ENCODE peak calls at places on chromosomes 3 and 15, in ten cellular contexts. One of them, this sample, is unnamed. For H3K4me1 and H3K36me3, the result is how much of the 10 kb centered on the place peaks cover.

GRCh38 chr15:31163769-31164572 is 62.4 kb upstream of the TRPM1 start:
- DNase-seq in neuronal stem cell: no peak
- DNase-seq in Panc1: no peak
- DNase-seq in prostate gland: no peak
- DNase-seq in mammary epithelial cell: peak
- DNase-seq in GM23338: no peak
- DNase-seq in adipocyte: no peak
- DNase-seq in Caco-2: no peak
- DNase-seq in aorta: no peak
- DNase-seq in heart right ventricle: no peak
- DNase-seq in this sample: no peak

GRCh38 chr3:160754371-160754854 is 1.6 kb upstream of the PPM1L start:
- DNase-seq in neuronal stem cell: peak
- DNase-seq in Panc1: no peak
- DNase-seq in prostate gland: peak
- DNase-seq in mammary epithelial cell: peak
- DNase-seq in GM23338: peak
- DNase-seq in adipocyte: peak
- DNase-seq in Caco-2: no peak
- DNase-seq in aorta: peak
- DNase-seq in heart right ventricle: peak
- DNase-seq in this sample: peak

GRCh38 chr3:60101628-60102027 is 1051.8 kb upstream of the CFAP20DC start:
- DNase-seq in neuronal stem cell: no peak
- DNase-seq in Panc1: no peak
- DNase-seq in prostate gland: no peak
- DNase-seq in mammary epithelial cell: no peak
- DNase-seq in GM23338: no peak
- DNase-seq in adipocyte: no peak
- DNase-seq in Caco-2: no peak
- DNase-seq in aorta: no peak
- DNase-seq in heart right ventricle: no peak
- DNase-seq in this sample: no peak

GRCh38 chr3:46733026-46733800 is 15.5 kb upstream of the PRSS50 start:
- DNase-seq in neuronal stem cell: no peak
- DNase-seq in Panc1: no peak
- DNase-seq in prostate gland: no peak
- DNase-seq in mammary epithelial cell: no peak
- DNase-seq in GM23338: no peak
- DNase-seq in adipocyte: no peak
- DNase-seq in Caco-2: no peak
- DNase-seq in aorta: no peak
- DNase-seq in heart right ventricle: peak
- DNase-seq in this sample: peak

GRCh38 chr15:98441599-98441998 is 206.7 kb upstream of the IGF1R start:
- DNase-seq in neuronal stem cell: no peak
- DNase-seq in Panc1: no peak
- DNase-seq in prostate gland: no peak
- DNase-seq in mammary epithelial cell: no peak
- DNase-seq in GM23338: no peak
- DNase-seq in adipocyte: no peak
- DNase-seq in Caco-2: no peak
- DNase-seq in aorta: no peak
- DNase-seq in heart right ventricle: no peak
- DNase-seq in this sample: no peak

GRCh38 chr15:42283671-42284070 is 10.4 kb upstream of the TMEM87A start:
- DNase-seq in neuronal stem cell: no peak
- DNase-seq in Panc1: no peak
- DNase-seq in prostate gland: no peak
- DNase-seq in mammary epithelial cell: no peak
- DNase-seq in GM23338: no peak
- DNase-seq in adipocyte: no peak
- DNase-seq in Caco-2: no peak
- DNase-seq in aorta: no peak
- DNase-seq in heart right ventricle: no peak
- DNase-seq in this sample: no peak

GRCh38 chr3:76293856-76294255 is 508.5 kb upstream of the ZNF717 start:
- DNase-seq in neuronal stem cell: no peak
- DNase-seq in Panc1: no peak
- DNase-seq in prostate gland: no peak
- DNase-seq in mammary epithelial cell: no peak
- DNase-seq in GM23338: no peak
- DNase-seq in adipocyte: no peak
- DNase-seq in Caco-2: no peak
- DNase-seq in aorta: no peak
- DNase-seq in heart right ventricle: no peak
- DNase-seq in this sample: no peak

GRCh38 chr3:52880047-52880446 is 17.3 kb downstream of the STIMATE start:
- DNase-seq in neuronal stem cell: no peak
- DNase-seq in Panc1: no peak
- DNase-seq in prostate gland: no peak
- DNase-seq in mammary epithelial cell: no peak
- DNase-seq in GM23338: peak
- DNase-seq in adipocyte: no peak
- DNase-seq in Caco-2: no peak
- DNase-seq in aorta: no peak
- DNase-seq in heart right ventricle: no peak
- DNase-seq in this sample: no peak

GRCh38 chr15:74317820-74318375 is 49.5 kb downstream of the CYP11A1 start:
- DNase-seq in neuronal stem cell: no peak
- DNase-seq in Panc1: no peak
- DNase-seq in prostate gland: no peak
- DNase-seq in mammary epithelial cell: no peak
- DNase-seq in GM23338: no peak
- DNase-seq in adipocyte: peak
- DNase-seq in Caco-2: no peak
- DNase-seq in aorta: peak
- DNase-seq in heart right ventricle: peak
- DNase-seq in this sample: peak

GRCh38 chr15:72009207-72009606 is 108.7 kb downstream of the MYO9A start:
- DNase-seq in neuronal stem cell: no peak
- DNase-seq in Panc1: no peak
- DNase-seq in prostate gland: no peak
- DNase-seq in mammary epithelial cell: no peak
- DNase-seq in GM23338: peak
- DNase-seq in adipocyte: no peak
- DNase-seq in Caco-2: peak
- DNase-seq in aorta: no peak
- DNase-seq in heart right ventricle: no peak
- DNase-seq in this sample: peak

DNA sequence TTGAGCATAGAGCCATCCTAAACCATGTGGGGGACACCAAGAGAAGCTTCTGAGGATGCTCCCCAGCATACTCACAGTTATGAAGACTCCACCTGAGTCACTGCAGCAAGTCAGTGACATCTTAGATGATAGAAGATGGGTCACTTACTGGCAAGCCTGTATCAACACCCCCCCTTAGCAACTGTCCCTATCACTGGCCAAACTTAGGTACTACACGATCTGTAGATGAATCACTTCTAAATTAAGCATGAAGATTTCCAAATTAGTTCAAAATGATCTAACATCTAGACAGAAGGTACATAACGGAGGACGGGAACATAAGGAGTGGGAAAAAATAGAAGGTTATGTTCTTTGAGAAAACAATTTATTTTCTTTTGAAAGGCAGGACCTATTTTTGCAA is 13.2 kb upstream of the LMCD1 start:
- DNase-seq in neuronal stem cell: no peak
- DNase-seq in Panc1: no peak
- DNase-seq in prostate gland: no peak
- DNase-seq in mammary epithelial cell: no peak
- DNase-seq in GM23338: no peak
- DNase-seq in adipocyte: no peak
- DNase-seq in Caco-2: no peak
- DNase-seq in aorta: no peak
- DNase-seq in heart right ventricle: no peak
- DNase-seq in this sample: no peak
- H3K4me1 ChIP-seq in neuronal stem cell: under half
- H3K4me1 ChIP-seq in Panc1: under half
- H3K4me1 ChIP-seq in prostate gland: under half
- H3K4me1 ChIP-seq in mammary epithelial cell: under half
- H3K4me1 ChIP-seq in GM23338: under half
- H3K4me1 ChIP-seq in adipocyte: under half
- H3K4me1 ChIP-seq in Caco-2: half or more
- H3K4me1 ChIP-seq in aorta: under half
- H3K4me1 ChIP-seq in heart right ventricle: under half
- H3K4me1 ChIP-seq in this sample: under half

DNA sequence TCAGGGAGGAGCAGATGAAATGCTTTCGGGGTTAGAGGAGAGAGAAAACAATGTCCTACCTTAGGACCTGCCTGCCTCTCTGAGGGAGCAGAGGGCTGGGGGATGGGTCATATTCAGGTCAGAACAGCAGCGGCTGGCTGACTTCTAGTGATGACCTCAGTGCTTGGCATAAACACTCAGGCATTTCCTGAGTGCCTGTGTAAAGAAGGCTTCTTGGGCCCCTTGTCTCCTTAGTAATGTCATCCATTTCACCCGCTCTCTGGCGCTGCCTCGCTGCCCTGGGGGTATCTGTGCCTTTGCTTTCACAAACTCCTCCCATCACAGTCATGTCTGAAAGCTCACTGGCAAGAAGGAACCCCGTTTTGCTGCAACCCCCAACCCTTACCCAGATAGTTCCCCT is 82.9 kb upstream of the GSK3B start:
- DNase-seq in neuronal stem cell: no peak
- DNase-seq in Panc1: no peak
- DNase-seq in prostate gland: peak
- DNase-seq in mammary epithelial cell: peak
- DNase-seq in GM23338: peak
- DNase-seq in adipocyte: peak
- DNase-seq in Caco-2: no peak
- DNase-seq in aorta: peak
- DNase-seq in heart right ventricle: peak
- DNase-seq in this sample: peak
- H3K4me3 ChIP-seq in neuronal stem cell: no peak
- H3K4me3 ChIP-seq in Panc1: no peak
- H3K4me3 ChIP-seq in prostate gland: no peak
- H3K4me3 ChIP-seq in mammary epithelial cell: no peak
- H3K4me3 ChIP-seq in GM23338: no peak
- H3K4me3 ChIP-seq in adipocyte: peak
- H3K4me3 ChIP-seq in Caco-2: no peak
- H3K4me3 ChIP-seq in aorta: no peak
- H3K4me3 ChIP-seq in heart right ventricle: no peak
- H3K4me3 ChIP-seq in this sample: no peak

GRCh38 chr3:45009868-45010267 is 16.2 kb upstream of the CLEC3B start:
- DNase-seq in neuronal stem cell: no peak
- DNase-seq in Panc1: no peak
- DNase-seq in prostate gland: no peak
- DNase-seq in mammary epithelial cell: no peak
- DNase-seq in GM23338: no peak
- DNase-seq in adipocyte: no peak
- DNase-seq in Caco-2: no peak
- DNase-seq in aorta: no peak
- DNase-seq in heart right ventricle: no peak
- DNase-seq in this sample: no peak

GRCh38 chr3:45012577-45012976 is 13.5 kb upstream of the CLEC3B start:
- DNase-seq in neuronal stem cell: no peak
- DNase-seq in Panc1: no peak
- DNase-seq in prostate gland: no peak
- DNase-seq in mammary epithelial cell: no peak
- DNase-seq in GM23338: no peak
- DNase-seq in adipocyte: no peak
- DNase-seq in Caco-2: no peak
- DNase-seq in aorta: no peak
- DNase-seq in heart right ventricle: no peak
- DNase-seq in this sample: no peak

GRCh38 chr3:45010718-45011355 is 15.3 kb upstream of the CLEC3B start:
- DNase-seq in neuronal stem cell: no peak
- DNase-seq in Panc1: no peak
- DNase-seq in prostate gland: no peak
- DNase-seq in mammary epithelial cell: peak
- DNase-seq in GM23338: no peak
- DNase-seq in adipocyte: peak
- DNase-seq in Caco-2: no peak
- DNase-seq in aorta: no peak
- DNase-seq in heart right ventricle: no peak
- DNase-seq in this sample: no peak

GRCh38 chr3:45008117-45008516 is 18.0 kb upstream of the CLEC3B start:
- DNase-seq in neuronal stem cell: no peak
- DNase-seq in Panc1: no peak
- DNase-seq in prostate gland: no peak
- DNase-seq in mammary epithelial cell: peak
- DNase-seq in GM23338: no peak
- DNase-seq in adipocyte: peak
- DNase-seq in Caco-2: no peak
- DNase-seq in aorta: no peak
- DNase-seq in heart right ventricle: no peak
- DNase-seq in this sample: no peak

GRCh38 chr3:45011756-45012441 is 14.2 kb upstream of the CLEC3B start:
- DNase-seq in neuronal stem cell: no peak
- DNase-seq in Panc1: no peak
- DNase-seq in prostate gland: no peak
- DNase-seq in mammary epithelial cell: peak
- DNase-seq in GM23338: no peak
- DNase-seq in adipocyte: peak
- DNase-seq in Caco-2: no peak
- DNase-seq in aorta: peak
- DNase-seq in heart right ventricle: peak
- DNase-seq in this sample: peak
- H3K36me3 ChIP-seq in neuronal stem cell: half or more
- H3K36me3 ChIP-seq in Panc1: under half
- H3K36me3 ChIP-seq in prostate gland: under half
- H3K36me3 ChIP-seq in mammary epithelial cell: under half
- H3K36me3 ChIP-seq in GM23338: under half
- H3K36me3 ChIP-seq in adipocyte: under half
- H3K36me3 ChIP-seq in Caco-2: under half
- H3K36me3 ChIP-seq in aorta: under half
- H3K36me3 ChIP-seq in heart right ventricle: under half
- H3K36me3 ChIP-seq in this sample: under half

GRCh38 chr3:66490984-66491383 is 9.8 kb downstream of the LRIG1 start:
- DNase-seq in neuronal stem cell: no peak
- DNase-seq in Panc1: no peak
- DNase-seq in prostate gland: no peak
- DNase-seq in mammary epithelial cell: no peak
- DNase-seq in GM23338: peak
- DNase-seq in adipocyte: no peak
- DNase-seq in Caco-2: no peak
- DNase-seq in aorta: no peak
- DNase-seq in heart right ventricle: no peak
- DNase-seq in this sample: no peak

GRCh38 chr3:66494964-66495581 is 5.7 kb downstream of the LRIG1 start:
- DNase-seq in neuronal stem cell: peak
- DNase-seq in Panc1: no peak
- DNase-seq in prostate gland: no peak
- DNase-seq in mammary epithelial cell: no peak
- DNase-seq in GM23338: no peak
- DNase-seq in adipocyte: no peak
- DNase-seq in Caco-2: no peak
- DNase-seq in aorta: no peak
- DNase-seq in heart right ventricle: no peak
- DNase-seq in this sample: no peak

GRCh38 chr3:66490214-66490613 is 10.6 kb downstream of the LRIG1 start:
- DNase-seq in neuronal stem cell: no peak
- DNase-seq in Panc1: no peak
- DNase-seq in prostate gland: peak
- DNase-seq in mammary epithelial cell: no peak
- DNase-seq in GM23338: no peak
- DNase-seq in adipocyte: peak
- DNase-seq in Caco-2: no peak
- DNase-seq in aorta: no peak
- DNase-seq in heart right ventricle: no peak
- DNase-seq in this sample: no peak

GRCh38 chr3:66493464-66494099 is 7.2 kb downstream of the LRIG1 start:
- DNase-seq in neuronal stem cell: no peak
- DNase-seq in Panc1: no peak
- DNase-seq in prostate gland: no peak
- DNase-seq in mammary epithelial cell: no peak
- DNase-seq in GM23338: no peak
- DNase-seq in adipocyte: no peak
- DNase-seq in Caco-2: no peak
- DNase-seq in aorta: no peak
- DNase-seq in heart right ventricle: no peak
- DNase-seq in this sample: no peak

GRCh38 chr3:66492672-66493071 is 8.2 kb downstream of the LRIG1 start:
- DNase-seq in neuronal stem cell: no peak
- DNase-seq in Panc1: no peak
- DNase-seq in prostate gland: peak
- DNase-seq in mammary epithelial cell: no peak
- DNase-seq in GM23338: no peak
- DNase-seq in adipocyte: no peak
- DNase-seq in Caco-2: no peak
- DNase-seq in aorta: no peak
- DNase-seq in heart right ventricle: no peak
- DNase-seq in this sample: peak
- H3K4me1 ChIP-seq in neuronal stem cell: under half
- H3K4me1 ChIP-seq in Panc1: under half
- H3K4me1 ChIP-seq in prostate gland: under half
- H3K4me1 ChIP-seq in mammary epithelial cell: under half
- H3K4me1 ChIP-seq in GM23338: half or more
- H3K4me1 ChIP-seq in adipocyte: under half
- H3K4me1 ChIP-seq in Caco-2: half or more
- H3K4me1 ChIP-seq in aorta: under half
- H3K4me1 ChIP-seq in heart right ventricle: half or more
- H3K4me1 ChIP-seq in this sample: under half

This sample was measured in lung.